ENCODE peak calls at places on chromosomes 13 and 19, in four cellular contexts. S, H, B and F are unnamed samples.

GRCh38 chr19:14053500-14053899 is 8.4 kb downstream of the PALM3 start:
- DNase-seq in S (no peak), H (no peak), B (no peak), F (no peak)

GRCh38 chr13:114081761-114082681 is 50.4 kb downstream of the RASA3 start:
- DNase-seq in S (no peak), B (peak; percentile 95), H (no peak), F (no peak)

GRCh38 chr13:96837809-96838208 is 156.5 kb downstream of the OXGR1 start:
- DNase-seq in S (no peak), B (no peak), H (no peak), F (no peak)

GRCh38 chr13:111494641-111495040 is 174.2 kb downstream of the TEX29 start:
- DNase-seq in B (no peak), H (no peak), S (no peak), F (no peak)

GRCh38 chr19:2653717-2654584 is 48.5 kb downstream of the GNG7 start:
- DNase-seq in B (peak; percentile 30), S (no peak), H (no peak), F (no peak)

GRCh38 chr19:14149509-14149994 is 13.2 kb upstream of the ASF1B start:
- DNase-seq in B (peak; percentile 34), H (peak; percentile 40), S (no peak), F (no peak)

GRCh38 chr13:85651440-85651839 is 147.8 kb downstream of the SLITRK6 start:
- DNase-seq in H (no peak), S (no peak), B (no peak), F (no peak)

GRCh38 chr13:41465215-41465907 is 8.0 kb downstream of the RGCC start:
- DNase-seq in S (no peak), H (peak; percentile 92), B (peak; percentile 70), F (no peak)

GRCh38 chr19:1935484-1936208 is 5.3 kb upstream of the CSNK1G2 start:
- DNase-seq in S (no peak), B (peak; percentile 14), H (no peak), F (no peak)

GRCh38 chr13:81664872-81665271 is 1323.9 kb upstream of the SPRY2 start:
- DNase-seq in H (no peak), S (no peak), B (no peak), F (no peak)

GRCh38 chr19:41860419-41861097 is 503 bp downstream of the RPS19 start:
- DNase-seq in H (no peak), B (peak; percentile 19), S (no peak), F (no peak)

GRCh38 chr19:29484876-29485275 is 40.9 kb upstream of the VSTM2B start:
- DNase-seq in S (no peak), B (no peak), H (no peak), F (no peak)

GRCh38 chr13:31653730-31654129 is 85.6 kb upstream of the RXFP2 start:
- DNase-seq in B (no peak), H (no peak), S (no peak), F (no peak)

GRCh38 chr19:16133818-16134217 is 9.7 kb upstream of the HSH2D start:
- DNase-seq in H (no peak), S (no peak), B (no peak), F (no peak)

GRCh38 chr13:57352114-57352513 is 185.1 kb downstream of the PRR20E start:
- DNase-seq in H (no peak), B (no peak), S (no peak), F (no peak)

GRCh38 chr13:33953203-33953602 is 135.3 kb downstream of the RFC3 start:
- DNase-seq in S (no peak), B (no peak), H (no peak), F (no peak)

GRCh38 chr13:112703449-112703848 is 13.6 kb downstream of the ATP11A start:
- DNase-seq in B (no peak), S (no peak), H (no peak), F (no peak)

GRCh38 chr13:100508391-100508790 is 80.2 kb downstream of the GGACT start:
- DNase-seq in B (no peak), S (no peak), H (no peak), F (no peak)

GRCh38 chr13:113548171-113548641 is 36.3 kb upstream of the TFDP1 start:
- DNase-seq in H (no peak), S (peak; percentile 35), B (no peak), F (no peak)

GRCh38 chr19:1269478-1270167 is 491 bp downstream of the CIRBP start:
- DNase-seq in H (peak; percentile 79), S (peak; percentile 89), B (peak; percentile 89), F (peak; percentile 82)

GRCh38 chr13:111467111-111467890 is 146.9 kb downstream of the TEX29 start:
- DNase-seq in H (no peak), B (no peak), S (no peak), F (no peak)

GRCh38 chr13:30936920-30937319 is 4.5 kb downstream of the TEX26 start:
- DNase-seq in H (no peak), S (no peak), B (no peak), F (no peak)

GRCh38 chr13:98487522-98487921 is 89.4 kb downstream of the STK24 start:
- DNase-seq in S (no peak), B (no peak), H (no peak), F (no peak)

GRCh38 chr13:22262328-22262920 is 591.6 kb downstream of the FGF9 start:
- DNase-seq in H (no peak), B (no peak), S (no peak), F (no peak)

GRCh38 chr19:3054972-3055740 is 7.1 kb downstream of the TLE5 start:
- DNase-seq in B (peak; percentile 42), H (no peak), S (no peak), F (no peak)

GRCh38 chr13:41802684-41803554 is 158.0 kb downstream of the VWA8 start:
- DNase-seq in H (no peak), B (no peak), S (no peak), F (no peak)

GRCh38 chr13:68257111-68257842 is 1027.1 kb upstream of the PCDH9 start:
- DNase-seq in H (no peak), B (no peak), S (no peak), F (no peak)

GRCh38 chr13:103510007-103510406 is 443.8 kb upstream of the SLC10A2 start:
- DNase-seq in S (peak; percentile 13), B (no peak), H (no peak), F (no peak)

GRCh38 chr13:85261757-85262346 is 537.4 kb downstream of the SLITRK6 start:
- DNase-seq in B (no peak), S (no peak), H (no peak), F (no peak)

GRCh38 chr19:3285647-3286176 is 61.3 kb downstream of the CELF5 start:
- DNase-seq in B (no peak), H (no peak), S (peak; percentile 80), F (peak; percentile 40)

GRCh38 chr19:46924874-46925547 is 64.2 kb downstream of the ARHGAP35 start:
- DNase-seq in B (no peak), H (no peak), S (no peak), F (no peak)

GRCh38 chr13:45137501-45137880 is 17.2 kb downstream of the GTF2F2 start:
- DNase-seq in H (no peak), B (no peak), S (no peak), F (no peak)
- TF ChIP-seq CTCF in H (no peak), B (no peak), S (no peak), F (no peak)

GRCh38 chr13:53200498-53201453 is 172.2 kb downstream of the OLFM4 start:
- DNase-seq in H (no peak), S (peak; percentile 89), B (peak; percentile 73), F (peak; percentile 87)
- TF ChIP-seq CTCF in H (peak; percentile 40), S (peak; percentile 84), B (peak; percentile 84), F (peak; percentile 92)

GRCh38 chr19:6340493-6341201 is 7.2 kb upstream of the ACER1 start:
- DNase-seq in S (no peak), H (no peak), B (no peak), F (no peak)
- TF ChIP-seq CTCF in S (no peak), H (no peak), B (no peak), F (no peak)

DNA sequence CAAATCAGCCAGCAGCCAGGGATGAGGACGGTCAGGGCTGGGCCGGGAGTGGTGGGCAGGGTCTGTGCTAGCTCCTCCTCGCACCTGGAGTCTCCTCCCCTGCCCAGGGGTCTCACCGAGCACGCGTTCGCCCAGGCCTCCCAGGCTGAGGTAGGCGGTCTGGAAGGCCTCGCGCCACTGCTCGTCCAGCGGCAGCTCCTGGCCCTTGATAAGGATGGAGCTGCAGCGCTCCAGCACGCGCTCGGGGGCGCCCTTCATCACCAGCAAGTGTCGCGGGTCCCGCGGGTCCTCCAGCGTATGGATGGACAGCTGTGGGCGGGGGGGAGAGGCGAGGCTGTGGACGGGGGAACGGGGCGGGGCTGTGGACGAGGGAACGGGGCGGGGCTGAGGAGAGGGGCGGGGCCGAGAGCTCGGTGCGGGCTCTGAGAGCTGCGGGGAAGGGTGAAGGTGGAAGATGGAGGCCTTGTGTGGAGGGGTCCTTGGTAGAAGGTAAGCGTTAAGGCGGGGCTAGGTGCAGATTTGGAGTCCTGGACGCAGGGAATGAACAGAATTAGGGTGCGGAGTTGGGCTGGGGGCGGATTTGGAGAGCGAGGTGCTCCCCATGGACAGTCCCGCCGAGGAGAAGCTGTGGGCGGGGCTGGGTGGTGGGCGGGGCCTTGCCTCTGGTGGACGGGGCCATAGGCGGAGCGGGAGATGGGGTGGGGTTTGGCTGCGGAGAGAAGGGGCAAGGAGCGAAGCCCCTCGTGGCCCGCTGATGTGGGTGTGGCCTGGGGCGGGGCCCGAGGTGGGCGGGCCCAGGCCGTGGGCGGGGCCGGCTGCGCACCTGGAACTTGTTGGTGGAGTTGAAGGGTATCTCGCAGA is 5.7 kb downstream of the ATP4A start:
- DNase-seq in H (peak; percentile 40), S (peak; percentile 94), B (peak; percentile 88), F (peak; percentile 84)
- TF ChIP-seq CTCF in H (no peak), S (no peak), B (no peak), F (no peak)

DNA sequence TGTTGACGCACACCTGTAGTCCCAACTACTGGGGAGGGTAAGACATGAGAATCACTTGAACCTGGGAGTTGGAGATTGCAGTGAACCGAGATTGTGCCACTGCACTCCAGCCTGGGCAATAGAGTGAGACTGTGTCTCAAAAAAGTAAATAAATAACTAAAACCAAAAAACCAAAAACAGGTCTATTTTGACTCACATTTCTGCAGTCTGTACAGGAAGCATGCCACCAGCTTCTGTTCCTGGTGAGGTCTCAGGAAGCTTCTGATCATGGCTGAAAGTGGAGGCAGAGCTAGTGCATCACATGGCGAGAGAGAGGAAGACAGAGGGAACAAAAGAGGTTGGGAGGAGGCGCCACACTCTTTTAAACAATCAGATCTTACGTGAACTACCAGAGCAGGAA is 142.5 kb downstream of the ITGBL1 start:
- DNase-seq in H (no peak), B (no peak), S (no peak), F (no peak)
- TF ChIP-seq CTCF in H (no peak), B (no peak), S (no peak), F (no peak)

GRCh38 chr19:53812335-53812734 is 11.8 kb downstream of the NLRP12 start:
- DNase-seq in H (no peak), S (no peak), B (no peak), F (no peak)

GRCh38 chr19:53809518-53810186 is 14.5 kb downstream of the NLRP12 start:
- DNase-seq in S (peak; percentile 47), B (no peak), H (no peak), F (no peak)

GRCh38 chr19:53810187-53810546 is 13.9 kb downstream of the NLRP12 start:
- DNase-seq in S (no peak), B (no peak), H (no peak), F (no peak)

GRCh38 chr19:53810891-53811290 is 13.2 kb downstream of the NLRP12 start:
- DNase-seq in H (no peak), S (no peak), B (no peak), F (no peak)

GRCh38 chr19:53808710-53809125 is 15.4 kb downstream of the NLRP12 start:
- DNase-seq in S (no peak), H (no peak), B (no peak), F (no peak)
- TF ChIP-seq CTCF in S (no peak), H (peak; percentile 33), B (peak; percentile 30), F (peak; percentile 63)